ENCODE peak calls at places on chromosomes 13 and 19, in seven cellular contexts. Y, W, X, C, I, O and F are unnamed samples.

GRCh38 chr19:40147693-40148347 is 43.4 kb upstream of the MAP3K10 start:
- DNase-seq in Y (peak; percentile 77), W (peak; percentile 20), X (peak; percentile 57), C (peak; percentile 22), I (no peak), O (no peak), F (peak; percentile 68)

GRCh38 chr13:33487575-33488243 is 202.2 kb upstream of the STARD13 start:
- DNase-seq in Y (peak; percentile 56), W (peak; percentile 14), X (peak; percentile 45), C (peak; percentile 19), I (peak; percentile 74), O (no peak), F (peak; percentile 71)

GRCh38 chr19:30646806-30647205 is 274.6 kb downstream of the ZNF536 start:
- DNase-seq in Y (no peak), W (no peak), X (no peak), C (no peak), I (no peak), O (no peak), F (no peak)

GRCh38 chr19:39405930-39406655 is 554 bp upstream of the ZFP36 start:
- DNase-seq in Y (no peak), W (no peak), X (no peak), C (no peak), I (no peak), O (peak; percentile 72), F (no peak)

GRCh38 chr19:13953021-13953531 is 767 bp downstream of the DCAF15 start:
- DNase-seq in Y (peak; percentile 58), W (peak; percentile 27), X (peak; percentile 31), C (no peak), I (peak; percentile 57), O (no peak), F (peak; percentile 17)

GRCh38 chr13:39266426-39266825 is 228.2 kb downstream of the NHLRC3 start:
- DNase-seq in Y (no peak), W (no peak), X (no peak), C (no peak), I (no peak), O (no peak), F (no peak)

GRCh38 chr19:29548483-29549085 is 22.8 kb downstream of the VSTM2B start:
- DNase-seq in Y (no peak), W (no peak), X (no peak), C (no peak), I (no peak), O (no peak), F (no peak)

GRCh38 chr13:112012004-112012704 is 54.8 kb upstream of the SOX1 start:
- DNase-seq in Y (no peak), W (no peak), X (peak; percentile 7), C (no peak), I (peak; percentile 27), O (no peak), F (no peak)

GRCh38 chr19:45446295-45446694 is 21.5 kb upstream of the FOSB start:
- DNase-seq in Y (no peak), W (no peak), X (peak; percentile 74), C (peak; percentile 27), I (peak; percentile 77), O (no peak), F (peak; percentile 67)

GRCh38 chr13:78978381-78978998 is 319.5 kb upstream of the OBI1 start:
- DNase-seq in Y (peak; percentile 19), W (peak; percentile 42), X (peak; percentile 80), C (peak; percentile 81), I (peak; percentile 60), O (no peak), F (peak; percentile 72)

GRCh38 chr19:42794751-42795150 is 29.3 kb upstream of the PSG8 start:
- DNase-seq in Y (no peak), W (no peak), X (no peak), C (no peak), I (no peak), O (no peak), F (peak; percentile 52)

GRCh38 chr13:102700088-102701031 is 5.5 kb upstream of the METTL21C start:
- DNase-seq in Y (no peak), W (no peak), X (no peak), C (no peak), I (no peak), O (no peak), F (no peak)